ENCODE peak calls at places on chromosomes 11 and 22, in five cellular contexts. L is H1, M is neuronal stem cell, O is mesendoderm, W is IMR-90. A is an unnamed sample.
A peak's percentile ranks its signal among the peaks of the same experiment; 100 is the strongest.

GRCh38 chr11:134120921-134121526 is 52.2 kb downstream of the JAM3 start:
- DNase-seq in L (no peak), M (no peak), O (peak; percentile 46), W (peak; percentile 52), A (peak; percentile 45)

GRCh38 chr22:46339956-46340355 is 4.4 kb downstream of the TRMU start:
- DNase-seq in L (no peak), M (no peak), O (no peak), W (no peak), A (no peak)

GRCh38 chr22:47695176-47695575 is 932.7 kb downstream of the TBC1D22A start:
- DNase-seq in L (peak; percentile 13), M (no peak), O (no peak), W (no peak), A (no peak)

GRCh38 chr11:126988655-126989054 is 11.9 kb downstream of the KIRREL3 start:
- DNase-seq in L (no peak), M (no peak), O (no peak), W (no peak), A (no peak)

GRCh38 chr22:25569983-25570382 is 5.5 kb downstream of the GRK3 start:
- DNase-seq in L (no peak), M (no peak), O (no peak), W (no peak), A (no peak)

GRCh38 chr11:117972589-117973445 is 13.4 kb upstream of the IL10RA start:
- DNase-seq in L (no peak), M (no peak), O (no peak), W (no peak), A (no peak)

GRCh38 chr11:48103621-48104561 is 112.7 kb upstream of the OR4B1 start:
- DNase-seq in L (no peak), M (no peak), O (no peak), W (peak; percentile 13), A (no peak)

GRCh38 chr11:100719809-100720221 is 32.7 kb downstream of the ARHGAP42 start:
- DNase-seq in L (no peak), M (no peak), O (peak; percentile 98), W (peak; percentile 79), A (peak; percentile 87)

GRCh38 chr11:68140496-68141246 is 19.5 kb upstream of the CHKA start:
- DNase-seq in L (no peak), M (no peak), O (no peak), W (no peak), A (no peak)

GRCh38 chr22:50190182-50190951 is 4.7 kb downstream of the TRABD start:
- DNase-seq in L (peak; percentile 82), M (no peak), O (peak; percentile 75), W (no peak), A (peak; percentile 53)

GRCh38 chr11:99069831-99070444 is 49.2 kb downstream of the CNTN5 start:
- DNase-seq in L (peak; percentile 51), M (peak; percentile 31), O (peak; percentile 75), W (no peak), A (peak; percentile 29)

GRCh38 chr11:1150769-1151365 is 6.9 kb upstream of the MUC5AC start:
- DNase-seq in L (no peak), M (no peak), O (no peak), W (peak; percentile 67), A (no peak)

GRCh38 chr11:35740061-35740824 is 77.7 kb downstream of the TRIM44 start:
- DNase-seq in L (no peak), M (no peak), O (no peak), W (no peak), A (no peak)

GRCh38 chr11:33320814-33321330 is 63.7 kb downstream of the HIPK3 start:
- DNase-seq in L (no peak), M (no peak), O (peak; percentile 46), W (peak; percentile 44), A (no peak)

GRCh38 chr11:74524501-74524900 is 31.0 kb upstream of the LIPT2 start:
- DNase-seq in L (no peak), M (no peak), O (no peak), W (no peak), A (no peak)

GRCh38 chr11:22263613-22264012 is 70.7 kb downstream of the ANO5 start:
- DNase-seq in L (no peak), M (no peak), O (no peak), W (no peak), A (no peak)

GRCh38 chr11:1943576-1943975 is 3.6 kb upstream of the MRPL23 start:
- DNase-seq in L (peak; percentile 49), M (no peak), O (no peak), W (no peak), A (no peak)

GRCh38 chr11:35139883-35140282 is 912 bp downstream of the CD44 start:
- DNase-seq in L (no peak), M (no peak), O (no peak), W (no peak), A (peak; percentile 40)

GRCh38 chr11:73376168-73376802 is at the start of gene RELT:
- DNase-seq in L (peak; percentile 100), M (peak; percentile 91), O (peak; percentile 94), W (peak; percentile 89), A (peak; percentile 89)

GRCh38 chr11:122215244-122215992 is 99.4 kb upstream of the BLID start:
- DNase-seq in L (peak; percentile 89), M (peak; percentile 67), O (peak; percentile 86), W (peak; percentile 99), A (peak; percentile 95)

GRCh38 chr22:48781391-48781790 is 1046.3 kb downstream of the BRD1 start:
- DNase-seq in L (no peak), M (no peak), O (no peak), W (no peak), A (no peak)

GRCh38 chr11:126311464-126312291 is 7.8 kb downstream of the DCPS start:
- DNase-seq in L (no peak), M (no peak), O (no peak), W (no peak), A (no peak)

GRCh38 chr11:3130269-3131071 is 34.6 kb downstream of the OSBPL5 start:
- DNase-seq in L (no peak), M (no peak), O (no peak), W (no peak), A (no peak)

GRCh38 chr11:29527391-29527936 is 489.4 kb downstream of the KCNA4 start:
- DNase-seq in L (no peak), M (no peak), O (peak; percentile 30), W (peak; percentile 74), A (peak; percentile 89)

GRCh38 chr22:49638001-49638400 is 189.7 kb downstream of the BRD1 start:
- DNase-seq in L (no peak), M (no peak), O (no peak), W (no peak), A (no peak)

GRCh38 chr11:9815486-9816136 is 151.7 kb downstream of the SWAP70 start:
- DNase-seq in L (no peak), M (no peak), O (peak; percentile 44), W (peak; percentile 87), A (peak; percentile 78)

DNA sequence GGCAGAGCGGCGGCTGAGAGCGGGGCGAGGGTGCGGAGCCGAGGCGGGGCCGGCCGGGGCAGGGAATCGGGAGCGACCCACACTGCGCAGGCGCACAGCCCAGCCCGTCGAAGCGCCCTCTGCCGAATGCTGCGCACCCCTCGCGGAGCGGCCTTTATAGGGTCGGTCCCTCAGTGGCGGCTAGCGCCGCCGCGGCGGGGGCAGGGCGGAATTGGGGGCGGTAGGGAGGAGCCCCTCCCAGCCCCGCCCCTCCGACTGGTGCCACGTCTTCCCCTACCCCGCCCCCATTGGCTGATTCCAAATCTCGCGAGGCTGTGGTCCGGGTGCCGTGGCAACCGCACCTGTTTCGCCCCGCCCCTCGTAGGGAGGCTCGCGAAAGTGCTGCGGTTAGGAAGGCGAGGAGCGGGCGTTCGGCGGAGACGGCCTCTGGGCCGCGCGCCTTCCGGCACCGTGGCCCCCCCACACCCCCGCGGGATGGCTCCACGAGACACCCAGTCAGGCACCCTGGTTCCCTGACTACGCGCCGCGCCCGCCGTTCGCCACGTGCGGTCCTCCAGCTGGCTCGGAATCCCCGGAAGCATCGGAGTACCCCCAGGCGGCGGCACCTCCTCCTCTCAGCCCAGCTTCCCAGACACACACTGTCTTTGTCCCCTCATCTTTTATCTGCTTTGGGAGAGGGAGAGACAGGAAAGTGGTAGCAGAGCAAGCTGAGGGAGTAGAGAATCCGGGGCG is at the start of gene EHD1:
- DNase-seq in L (peak; percentile 99), M (peak; percentile 99), O (peak; percentile 98), W (peak; percentile 96), A (peak; percentile 97)
- H3K23ac ChIP-seq in L (no peak within 1 kb of the TSS), M (peak within 1 kb of the TSS; percentile 97), O (peak within 1 kb of the TSS; percentile 99), W (peak within 1 kb of the TSS; percentile 93), A (no peak within 1 kb of the TSS)

GRCh38 chr11:13433437-13433836 is 29.6 kb downstream of the BTBD10 start:
- DNase-seq in L (no peak), M (no peak), O (no peak), W (no peak), A (no peak)
- H3K23ac ChIP-seq in L (no peak overlapping the region), M (no peak overlapping the region), O (no peak overlapping the region), W (no peak overlapping the region), A (no peak overlapping the region)

GRCh38 chr22:31951201-31952093 is 7.1 kb downstream of the YWHAH start:
- DNase-seq in L (no peak), M (no peak), O (no peak), W (no peak), A (no peak)

GRCh38 chr22:31950226-31950625 is 5.9 kb downstream of the YWHAH start:
- DNase-seq in L (no peak), M (no peak), O (no peak), W (no peak), A (no peak)

GRCh38 chr22:31952459-31952858 is 8.1 kb downstream of the YWHAH start:
- DNase-seq in L (no peak), M (no peak), O (no peak), W (peak; percentile 93), A (peak; percentile 79)

GRCh38 chr22:31953251-31953650 is 8.9 kb downstream of the YWHAH start:
- DNase-seq in L (no peak), M (no peak), O (no peak), W (no peak), A (no peak)

GRCh38 chr22:31952094-31952401 is 7.7 kb downstream of the YWHAH start:
- DNase-seq in L (no peak), M (no peak), O (no peak), W (no peak), A (peak; percentile 29)
- H3K23ac ChIP-seq in L (no peak overlapping the region), M (no peak overlapping the region), O (no peak overlapping the region), W (peak overlapping the region; percentile 67), A (no peak overlapping the region)

GRCh38 chr22:43110927-43111623 is 525 bp downstream of the BIK start:
- DNase-seq in L (peak; percentile 75), M (no peak), O (no peak), W (no peak), A (no peak)

GRCh38 chr22:43113516-43114251 is 3.1 kb downstream of the BIK start:
- DNase-seq in L (no peak), M (no peak), O (no peak), W (no peak), A (no peak)

GRCh38 chr22:43109921-43110443 is 568 bp upstream of the BIK start:
- DNase-seq in L (peak; percentile 70), M (no peak), O (no peak), W (no peak), A (no peak)

GRCh38 chr22:43109511-43109910 is 1.0 kb upstream of the BIK start:
- DNase-seq in L (no peak), M (no peak), O (no peak), W (no peak), A (no peak)

GRCh38 chr22:43110444-43110926 is at the start of gene BIK:
- DNase-seq in L (no peak), M (peak; percentile 56), O (peak; percentile 62), W (no peak), A (peak; percentile 52)
- H3K23ac ChIP-seq in L (no peak within 1 kb of the TSS), M (peak within 1 kb of the TSS; percentile 97), O (no peak within 1 kb of the TSS), W (peak within 1 kb of the TSS; percentile 6), A (peak within 1 kb of the TSS; percentile 30)